ENCODE peak calls at places on chromosomes 11 and 22, in five cellular contexts. U is mucosa of descending colon, A is hepatocyte, Q is breast epithelium, O is A549. Z is an unnamed sample.

GRCh38 chr11:123483465-123483864 is 53.4 kb downstream of the GRAMD1B start:
- DNase-seq in A (no peak), O (no peak), Q (no peak), U (no peak), Z (no peak)

GRCh38 chr11:103528046-103528445 is 418.8 kb downstream of the DYNC2H1 start:
- DNase-seq in A (no peak), Q (no peak), U (no peak), O (no peak), Z (no peak)

GRCh38 chr22:29073618-29074275 is 912 bp downstream of the KREMEN1 start:
- DNase-seq in Q (peak), A (peak), O (no peak), U (peak), Z (no peak)

GRCh38 chr11:117928818-117929567 is at the start of gene TMPRSS13:
- DNase-seq in O (no peak), A (peak), U (peak), Q (peak), Z (peak)

GRCh38 chr11:1064167-1064566 is 10.5 kb upstream of the MUC2 start:
- DNase-seq in A (no peak), Q (no peak), U (no peak), O (no peak), Z (no peak)

GRCh38 chr11:76201056-76201455 is 5.2 kb downstream of the WNT11 start:
- DNase-seq in U (no peak), A (no peak), O (no peak), Q (no peak), Z (no peak)

GRCh38 chr11:96155627-96156378 is 187.2 kb downstream of the MAML2 start:
- DNase-seq in O (peak), Q (peak), U (peak), A (peak), Z (peak)

GRCh38 chr22:45476814-45477213 is 25.9 kb upstream of the FBLN1 start:
- DNase-seq in U (no peak), O (no peak), Q (no peak), A (no peak), Z (no peak)

GRCh38 chr22:49092751-49093150 is 734.9 kb downstream of the BRD1 start:
- DNase-seq in Q (no peak), A (no peak), U (no peak), O (no peak), Z (no peak)

GRCh38 chr11:2709429-2709828 is 9.6 kb upstream of the KCNQ1OT1 start:
- DNase-seq in O (no peak), A (peak), U (no peak), Q (no peak), Z (no peak)

GRCh38 chr22:21762712-21763581 is 27.4 kb upstream of the YPEL1 start:
- DNase-seq in A (no peak), Q (no peak), U (no peak), O (no peak), Z (no peak)

GRCh38 chr11:79963886-79964660 is 523.2 kb upstream of the TENM4 start:
- DNase-seq in A (no peak), Q (no peak), O (no peak), U (no peak), Z (no peak)

GRCh38 chr11:118009821-118010737 is 23.9 kb downstream of the IL10RA start:
- DNase-seq in U (no peak), Q (no peak), A (no peak), O (no peak), Z (no peak)

GRCh38 chr22:49371325-49372110 is 456.2 kb downstream of the BRD1 start:
- DNase-seq in U (peak), O (no peak), Q (no peak), A (no peak), Z (no peak)

GRCh38 chr11:4658629-4659453 is 15.1 kb downstream of the OR51E1 start:
- DNase-seq in U (no peak), Q (no peak), O (no peak), A (no peak), Z (no peak)

GRCh38 chr11:45927332-45927683 is 4.9 kb downstream of the LARGE2 start:
- DNase-seq in O (no peak), U (no peak), Q (no peak), A (no peak), Z (no peak)

GRCh38 chr22:44883011-44883421 is 126.8 kb downstream of the PHF21B start:
- DNase-seq in Q (no peak), A (no peak), O (no peak), U (no peak), Z (no peak)

GRCh38 chr22:23110922-23111527 is 30.8 kb downstream of the RSPH14 start:
- DNase-seq in O (no peak), A (peak), Q (no peak), U (no peak), Z (no peak)

GRCh38 chr11:2583605-2583958 is 116.2 kb downstream of the KCNQ1OT1 start:
- DNase-seq in U (peak), O (no peak), Q (no peak), A (no peak), Z (no peak)

GRCh38 chr11:1714908-1715885 is 18.2 kb downstream of the KRTAP5-6 start:
- DNase-seq in A (no peak), Q (no peak), O (no peak), U (no peak), Z (no peak)

GRCh38 chr22:49075150-49075549 is 752.5 kb downstream of the BRD1 start:
- DNase-seq in A (no peak), Q (no peak), O (no peak), U (no peak), Z (no peak)

GRCh38 chr11:35073691-35074382 is 65.1 kb upstream of the CD44 start:
- DNase-seq in Q (no peak), O (no peak), A (no peak), U (no peak), Z (no peak)

GRCh38 chr11:100805509-100806199 is 118.6 kb downstream of the ARHGAP42 start:
- DNase-seq in U (no peak), O (no peak), A (no peak), Q (no peak), Z (no peak)

GRCh38 chr11:110077866-110078325 is 15.3 kb upstream of the ZC3H12C start:
- DNase-seq in A (peak), O (no peak), Q (no peak), U (peak), Z (no peak)

GRCh38 chr11:86910592-86910991 is 44.6 kb downstream of the FZD4 start:
- DNase-seq in A (no peak), O (peak), U (no peak), Q (no peak), Z (no peak)

GRCh38 chr11:122261546-122261945 is 145.5 kb upstream of the BLID start:
- DNase-seq in U (no peak), O (peak), A (no peak), Q (no peak), Z (no peak)

GRCh38 chr11:126543691-126544090 is 188.2 kb downstream of the ST3GAL4 start:
- DNase-seq in A (no peak), U (no peak), Q (no peak), O (no peak), Z (no peak)

GRCh38 chr11:19502691-19503253 is 209.9 kb upstream of the NAV2 start:
- DNase-seq in O (no peak), A (no peak), Q (no peak), U (no peak), Z (no peak)

GRCh38 chr11:128045094-128045725 is 542.1 kb downstream of the ETS1 start:
- DNase-seq in A (no peak), O (no peak), Q (no peak), U (no peak), Z (no peak)

GRCh38 chr11:27443746-27444465 is 28.7 kb downstream of the LGR4 start:
- DNase-seq in U (no peak), Q (no peak), O (no peak), A (no peak), Z (no peak)

DNA sequence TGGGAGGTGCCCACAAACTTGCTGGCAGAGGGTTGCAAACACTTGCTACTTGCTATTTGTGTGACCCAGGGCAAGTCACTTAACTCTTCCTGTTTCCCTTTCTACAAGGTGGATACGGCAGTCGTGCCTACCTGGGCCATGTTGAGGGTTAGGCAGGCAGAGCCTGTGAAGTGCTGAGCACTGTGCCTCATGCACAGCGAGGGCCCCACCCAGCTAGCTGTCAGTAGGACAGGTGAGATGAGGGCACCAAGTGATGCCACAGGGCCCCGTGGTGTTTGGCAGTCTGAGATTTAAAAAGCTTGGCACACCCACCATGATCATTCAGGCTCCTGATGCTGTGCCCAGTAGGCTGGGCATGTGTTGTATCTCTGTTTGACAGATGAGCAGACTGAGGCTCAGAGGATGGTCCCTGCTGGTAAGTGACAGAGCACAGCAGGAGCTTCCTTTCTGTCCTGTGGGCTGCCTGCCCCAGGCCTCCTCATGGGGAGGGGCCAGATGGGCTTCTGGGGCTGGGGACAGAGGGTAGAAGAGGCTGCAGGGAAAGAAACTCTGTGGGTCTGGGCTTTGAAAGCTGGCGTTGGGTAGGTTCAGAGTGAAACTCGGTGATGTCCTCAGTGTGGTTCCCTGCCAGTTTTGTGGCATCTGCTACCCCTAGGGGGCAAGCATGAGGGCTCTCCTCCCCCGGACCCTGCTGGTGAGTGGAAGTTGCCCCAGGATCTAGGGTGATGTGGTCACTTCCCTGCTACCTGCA is 59.3 kb downstream of the TSPAN18 start:
- DNase-seq in Q (no peak), A (no peak), O (peak), U (no peak), Z (no peak)
- TF ChIP-seq CTCF in Q (no peak), A (no peak), O (no peak), U (no peak), Z (no peak)

GRCh38 chr11:33366918-33367317 is 109.7 kb downstream of the HIPK3 start:
- DNase-seq in Q (no peak), O (no peak), A (no peak), U (no peak), Z (no peak)
- TF ChIP-seq CTCF in Q (no peak), O (no peak), A (no peak), U (no peak), Z (no peak)

DNA sequence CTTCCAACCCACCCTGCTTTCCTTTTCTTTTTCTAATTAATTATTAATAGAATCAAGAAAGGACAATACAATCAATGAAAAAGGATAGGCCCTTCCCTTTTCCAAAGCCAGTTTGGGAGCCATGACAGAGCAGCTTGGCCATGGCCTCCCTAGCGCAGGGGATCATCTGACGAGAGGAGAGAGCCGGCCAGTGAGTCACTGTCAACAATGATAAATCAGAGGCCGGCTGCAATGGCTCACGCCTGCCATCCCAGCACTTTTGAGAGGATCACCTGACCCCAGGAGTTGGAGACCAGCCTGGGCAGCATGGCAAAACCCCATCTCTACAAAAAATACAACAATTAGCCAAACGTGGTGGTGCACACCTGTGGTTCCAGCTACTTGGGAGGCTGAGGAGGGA is 27.5 kb upstream of the KRTAP5-7 start:
- DNase-seq in Q (no peak), O (no peak), U (no peak), A (no peak), Z (no peak)
- TF ChIP-seq CTCF in Q (no peak), O (no peak), U (no peak), A (no peak), Z (no peak)

DNA sequence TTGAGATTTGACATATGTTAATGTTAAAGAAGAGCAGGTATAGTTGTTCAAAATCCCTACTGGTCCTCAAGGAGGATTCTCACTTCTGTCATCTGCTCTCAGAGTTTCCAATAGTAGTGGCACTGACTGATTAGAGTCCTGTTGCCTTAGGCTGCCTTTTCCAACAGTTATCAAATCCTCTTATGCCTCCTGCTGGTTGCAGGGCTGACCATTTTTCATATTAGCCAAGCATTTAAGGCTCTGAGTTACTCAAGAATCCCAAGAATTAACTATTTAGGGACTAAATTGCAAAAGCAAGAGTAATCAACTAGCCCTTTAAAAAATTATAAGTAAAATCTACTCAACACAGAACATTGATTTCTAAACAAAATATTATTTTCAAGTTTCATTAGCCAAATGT is 212.0 kb upstream of the CHORDC1 start:
- DNase-seq in U (no peak), A (peak), O (peak), Q (no peak), Z (no peak)
- TF ChIP-seq CTCF in U (no peak), A (peak), O (no peak), Q (no peak), Z (no peak)

GRCh38 chr22:19495562-19496323 is 16.0 kb downstream of the CDC45 start:
- DNase-seq in A (no peak), U (no peak), Q (no peak), O (peak), Z (no peak)
- TF ChIP-seq CTCF in A (peak), U (no peak), Q (no peak), O (no peak), Z (no peak)